ENCODE peak calls at places on chromosome 13, in six cellular contexts. D, P, G, T, B and F are unnamed samples.

GRCh38 chr13:100875392-100876043 is 200.9 kb upstream of the TMTC4 start:
- DNase-seq in D (peak), P (peak), G (no peak), T (no peak), B (no peak), F (peak)

GRCh38 chr13:95512424-95512823 is 40.1 kb upstream of the CLDN10 start:
- DNase-seq in D (no peak), P (no peak), G (no peak), T (no peak), B (no peak), F (no peak)

GRCh38 chr13:113417836-113418721 is 35.2 kb downstream of the ADPRHL1 start:
- DNase-seq in D (no peak), P (no peak), G (no peak), T (peak), B (no peak), F (no peak)

GRCh38 chr13:91346848-91347211 is 657 bp upstream of the MIR17HG start:
- DNase-seq in D (no peak), P (peak), G (no peak), T (no peak), B (no peak), F (peak)

GRCh38 chr13:59991395-59991794 is 172.3 kb downstream of the DIAPH3 start:
- DNase-seq in D (no peak), P (no peak), G (no peak), T (no peak), B (no peak), F (no peak)

GRCh38 chr13:109157275-109157674 is 527.9 kb downstream of the MYO16 start:
- DNase-seq in D (no peak), P (no peak), G (no peak), T (no peak), B (no peak), F (no peak)

GRCh38 chr13:109764045-109764444 is 22.3 kb downstream of the IRS2 start:
- DNase-seq in D (no peak), P (no peak), G (no peak), T (no peak), B (no peak), F (no peak)

GRCh38 chr13:36418022-36418805 is 14.1 kb upstream of the CCNA1 start:
- DNase-seq in D (peak), P (peak), G (no peak), T (no peak), B (no peak), F (peak)

GRCh38 chr13:95176611-95177259 is 124.5 kb downstream of the ABCC4 start:
- DNase-seq in D (peak), P (peak), G (no peak), T (no peak), B (no peak), F (peak)

GRCh38 chr13:50390503-50391248 is 375.4 kb downstream of the KCNRG start:
- DNase-seq in D (no peak), P (no peak), G (no peak), T (no peak), B (no peak), F (no peak)

GRCh38 chr13:31160857-31161582 is 684 bp downstream of the HSPH1 start:
- DNase-seq in D (peak), P (peak), G (peak), T (peak), B (peak), F (peak)

GRCh38 chr13:46659413-46660065 is 106.6 kb downstream of the LRCH1 start:
- DNase-seq in D (no peak), P (no peak), G (no peak), T (no peak), B (no peak), F (no peak)

GRCh38 chr13:78598382-78598781 is 5.0 kb downstream of the POU4F1 start:
- DNase-seq in D (no peak), P (no peak), G (no peak), T (no peak), B (no peak), F (no peak)

GRCh38 chr13:111882351-111882750 is 184.6 kb upstream of the SOX1 start:
- DNase-seq in D (no peak), P (no peak), G (no peak), T (no peak), B (no peak), F (no peak)

GRCh38 chr13:94192576-94192975 is 286.9 kb downstream of the DCT start:
- DNase-seq in D (no peak), P (peak), G (no peak), T (no peak), B (peak), F (peak)

GRCh38 chr13:110266431-110266809 is 40.5 kb downstream of the COL4A1 start:
- DNase-seq in D (no peak), P (no peak), G (peak), T (no peak), B (no peak), F (no peak)

DNA sequence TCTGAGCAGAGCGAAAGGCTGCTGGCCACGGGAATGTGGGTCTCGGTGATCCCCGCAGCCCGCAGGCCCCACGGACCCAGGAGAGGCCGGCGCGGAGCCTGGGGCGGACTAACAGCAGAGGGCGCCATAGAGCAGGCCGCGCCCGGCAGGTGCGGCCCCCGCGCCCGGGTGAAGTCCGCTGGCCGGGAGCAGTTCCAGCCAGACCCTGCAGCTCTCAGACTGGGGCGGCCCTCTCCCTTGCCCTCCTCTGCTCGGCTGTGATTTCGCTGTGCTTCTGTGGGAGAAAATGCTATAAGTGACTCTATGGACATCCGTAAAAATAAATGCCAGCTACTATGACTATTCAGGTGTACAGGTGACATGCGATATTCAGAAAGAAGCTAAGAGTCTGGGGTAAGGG is 37.7 kb downstream of the GSX1 start:
- DNase-seq in D (peak), P (peak), G (no peak), T (peak), B (peak), F (peak)
- H3K4me3 ChIP-seq in D (peak), P (no peak), G (no peak), T (peak), B (peak), F (no peak)

GRCh38 chr13:39418424-39418823 is 184.6 kb downstream of the LHFPL6 start:
- DNase-seq in D (no peak), P (no peak), G (no peak), T (no peak), B (no peak), F (no peak)

GRCh38 chr13:39419068-39419467 is 183.9 kb downstream of the LHFPL6 start:
- DNase-seq in D (no peak), P (no peak), G (no peak), T (no peak), B (no peak), F (no peak)

GRCh38 chr13:39415403-39415802 is 187.6 kb downstream of the LHFPL6 start:
- DNase-seq in D (peak), P (peak), G (peak), T (no peak), B (peak), F (peak)

GRCh38 chr13:39417643-39418042 is 185.3 kb downstream of the LHFPL6 start:
- DNase-seq in D (peak), P (peak), G (no peak), T (no peak), B (no peak), F (peak)

DNA sequence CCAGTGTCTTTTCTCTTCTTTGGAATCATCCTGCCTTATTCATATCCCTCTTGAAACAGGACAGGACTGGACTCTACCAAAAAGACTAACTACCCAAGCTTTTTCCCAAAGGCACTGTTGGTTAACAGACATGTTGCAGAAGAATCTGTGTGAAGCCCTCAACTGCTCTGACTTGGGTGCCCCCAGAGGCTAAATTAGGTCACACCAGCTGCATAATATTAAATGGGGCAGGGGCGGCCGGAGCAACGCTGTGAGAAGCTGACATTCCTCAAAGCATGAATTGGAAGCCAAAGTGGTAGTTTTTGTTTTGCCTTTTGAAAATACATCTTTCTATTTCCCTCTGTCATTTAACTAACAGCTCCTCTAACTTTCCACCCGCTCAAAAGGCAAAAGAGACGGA is 185.9 kb downstream of the LHFPL6 start:
- DNase-seq in D (no peak), P (peak), G (no peak), T (no peak), B (no peak), F (peak)
- H3K4me3 ChIP-seq in D (peak), P (no peak), G (no peak), T (no peak), B (no peak), F (no peak)

GRCh38 chr13:96769874-96770273 is 224.4 kb downstream of the OXGR1 start:
- DNase-seq in D (no peak), P (no peak), G (no peak), T (no peak), B (no peak), F (no peak)
- H3K4me3 ChIP-seq in D (no peak), P (no peak), G (no peak), T (no peak), B (no peak), F (no peak)

GRCh38 chr13:107835339-107836018 is 379.9 kb downstream of the LIG4 start:
- DNase-seq in D (peak), P (peak), G (no peak), T (no peak), B (no peak), F (peak)
- H3K4me3 ChIP-seq in D (no peak), P (no peak), G (no peak), T (no peak), B (no peak), F (no peak)

GRCh38 chr13:24148414-24149305 is 11.9 kb upstream of the SPATA13 start:
- DNase-seq in D (peak), P (peak), G (no peak), T (no peak), B (no peak), F (peak)
- H3K4me3 ChIP-seq in D (no peak), P (no peak), G (no peak), T (no peak), B (no peak), F (no peak)

GRCh38 chr13:99431927-99432636 is 69.2 kb upstream of the TM9SF2 start:
- DNase-seq in D (no peak), P (no peak), G (no peak), T (no peak), B (no peak), F (no peak)
- H3K4me3 ChIP-seq in D (no peak), P (no peak), G (no peak), T (peak), B (no peak), F (no peak)

DNA sequence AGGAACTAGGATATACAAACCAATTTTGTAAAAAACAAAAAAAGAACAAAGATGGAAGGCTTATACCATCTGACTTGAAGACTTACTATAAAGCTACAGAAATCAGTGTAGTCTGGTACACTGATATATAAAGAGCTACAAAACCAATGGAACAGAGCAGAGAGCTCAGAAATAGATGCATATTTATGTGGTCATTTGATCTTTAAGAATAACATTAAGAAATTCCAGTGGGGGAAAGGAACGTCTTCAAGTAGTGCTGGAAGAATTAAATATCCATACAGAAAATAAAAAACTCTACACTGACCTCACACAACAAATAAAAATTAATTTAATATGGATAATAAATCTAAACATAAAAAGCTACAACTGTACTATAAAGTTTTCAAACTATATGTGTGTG is 317.0 kb downstream of the ENOX1 start:
- DNase-seq in D (peak), P (no peak), G (no peak), T (no peak), B (no peak), F (peak)
- H3K4me3 ChIP-seq in D (no peak), P (no peak), G (no peak), T (no peak), B (no peak), F (no peak)

GRCh38 chr13:51822106-51822840 is 18.3 kb upstream of the DHRS12 start:
- DNase-seq in D (no peak), P (no peak), G (no peak), T (no peak), B (no peak), F (no peak)

GRCh38 chr13:51823861-51824260 is 19.9 kb upstream of the DHRS12 start:
- DNase-seq in D (no peak), P (peak), G (no peak), T (no peak), B (no peak), F (no peak)

GRCh38 chr13:51819544-51819943 is 15.6 kb upstream of the DHRS12 start:
- DNase-seq in D (no peak), P (no peak), G (no peak), T (no peak), B (no peak), F (no peak)

GRCh38 chr13:51823351-51823750 is 19.4 kb upstream of the DHRS12 start:
- DNase-seq in D (peak), P (no peak), G (no peak), T (no peak), B (no peak), F (no peak)

DNA sequence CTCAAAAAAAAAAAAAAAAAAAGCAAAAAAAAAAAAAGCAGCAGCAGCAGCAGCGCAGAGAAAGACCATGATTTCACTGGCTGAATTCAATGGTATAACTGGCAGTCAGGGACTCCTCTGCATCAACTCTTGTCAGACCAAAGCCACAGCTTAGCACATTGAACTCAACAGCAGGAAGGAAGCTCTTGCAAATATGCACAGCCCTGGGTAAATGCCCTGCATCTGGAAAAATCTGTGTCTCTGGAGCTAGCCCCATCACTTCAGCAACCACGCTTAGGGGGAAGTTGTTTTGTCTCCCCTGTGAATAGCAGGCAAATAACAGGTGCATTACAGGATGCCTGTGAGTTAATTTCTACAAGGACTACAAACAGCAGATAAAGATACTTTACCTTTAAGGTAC is 17.7 kb upstream of the DHRS12 start:
- DNase-seq in D (no peak), P (no peak), G (no peak), T (no peak), B (no peak), F (no peak)
- H3K4me3 ChIP-seq in D (no peak), P (no peak), G (no peak), T (no peak), B (no peak), F (no peak)